ENCODE peak calls at places on chromosomes 4 and X, in five cellular contexts. One of them, this sample, is unnamed.

GRCh38 chr4:65353098-65353497 is 317.2 kb downstream of the EPHA5 start:
- DNase-seq in heart left ventricle: no peak
- DNase-seq in uterus: no peak
- DNase-seq in ovary: no peak
- DNase-seq in spleen: no peak
- DNase-seq in this sample: no peak

GRCh38 chr4:53595823-53596222 is 4.5 kb upstream of the LNX1 start:
- DNase-seq in heart left ventricle: no peak
- DNase-seq in uterus: no peak
- DNase-seq in ovary: no peak
- DNase-seq in spleen: no peak
- DNase-seq in this sample: no peak

GRCh38 chr4:34721835-34722234 is 1522.5 kb downstream of the ARAP2 start:
- DNase-seq in heart left ventricle: no peak
- DNase-seq in uterus: no peak
- DNase-seq in ovary: no peak
- DNase-seq in spleen: no peak
- DNase-seq in this sample: no peak

GRCh38 chr4:104022871-104023270 is 303.1 kb upstream of the TACR3 start:
- DNase-seq in heart left ventricle: no peak
- DNase-seq in uterus: no peak
- DNase-seq in ovary: no peak
- DNase-seq in spleen: no peak
- DNase-seq in this sample: no peak

GRCh38 chrX:72105436-72105835 is 26.3 kb downstream of the RTL5 start:
- DNase-seq in heart left ventricle: no peak
- DNase-seq in uterus: no peak
- DNase-seq in ovary: no peak
- DNase-seq in spleen: no peak
- DNase-seq in this sample: no peak

GRCh38 chr4:160969914-160970313 is 1193.9 kb downstream of the FSTL5 start:
- DNase-seq in heart left ventricle: no peak
- DNase-seq in uterus: no peak
- DNase-seq in ovary: no peak
- DNase-seq in spleen: no peak
- DNase-seq in this sample: no peak

GRCh38 chr4:162804323-162804924 is 362.3 kb downstream of the NAF1 start:
- DNase-seq in heart left ventricle: no peak
- DNase-seq in uterus: no peak
- DNase-seq in ovary: no peak
- DNase-seq in spleen: no peak
- DNase-seq in this sample: no peak

GRCh38 chr4:163367651-163368050 is 24.0 kb downstream of the NPY5R start:
- DNase-seq in heart left ventricle: no peak
- DNase-seq in uterus: no peak
- DNase-seq in ovary: no peak
- DNase-seq in spleen: no peak
- DNase-seq in this sample: peak

GRCh38 chr4:135120190-135120589 is 918.6 kb upstream of the PABPC4L start:
- DNase-seq in heart left ventricle: no peak
- DNase-seq in uterus: no peak
- DNase-seq in ovary: no peak
- DNase-seq in spleen: no peak
- DNase-seq in this sample: no peak

GRCh38 chr4:151833174-151833573 is 72.4 kb upstream of the GATB start:
- DNase-seq in heart left ventricle: no peak
- DNase-seq in uterus: no peak
- DNase-seq in ovary: no peak
- DNase-seq in spleen: no peak
- DNase-seq in this sample: no peak

GRCh38 chr4:70586841-70587240 is 5.2 kb upstream of the AMBN start:
- DNase-seq in heart left ventricle: no peak
- DNase-seq in uterus: no peak
- DNase-seq in ovary: no peak
- DNase-seq in spleen: no peak
- DNase-seq in this sample: no peak

GRCh38 chrX:368811-369562 is 17.7 kb downstream of the PPP2R3B start:
- DNase-seq in heart left ventricle: peak
- DNase-seq in uterus: no peak
- DNase-seq in ovary: no peak
- DNase-seq in spleen: peak
- DNase-seq in this sample: peak

GRCh38 chrX:153763989-153764755 is at the start of gene PLXNB3:
- DNase-seq in heart left ventricle: peak
- DNase-seq in uterus: peak
- DNase-seq in ovary: peak
- DNase-seq in spleen: peak
- DNase-seq in this sample: peak

GRCh38 chr4:132709024-132709423 is 440.1 kb upstream of the PCDH10 start:
- DNase-seq in heart left ventricle: no peak
- DNase-seq in uterus: no peak
- DNase-seq in ovary: no peak
- DNase-seq in spleen: no peak
- DNase-seq in this sample: no peak

GRCh38 chr4:14636563-14636962 is 365.7 kb upstream of the CPEB2 start:
- DNase-seq in heart left ventricle: no peak
- DNase-seq in uterus: no peak
- DNase-seq in ovary: no peak
- DNase-seq in spleen: no peak
- DNase-seq in this sample: no peak

GRCh38 chr4:170990989-170991589 is 822.1 kb upstream of the GALNTL6 start:
- DNase-seq in heart left ventricle: no peak
- DNase-seq in uterus: no peak
- DNase-seq in ovary: no peak
- DNase-seq in spleen: no peak
- DNase-seq in this sample: peak

GRCh38 chr4:15132739-15133138 is 130.5 kb downstream of the CPEB2 start:
- DNase-seq in heart left ventricle: no peak
- DNase-seq in uterus: no peak
- DNase-seq in ovary: no peak
- DNase-seq in spleen: no peak
- DNase-seq in this sample: no peak

GRCh38 chr4:159366966-159367365 is 264.1 kb downstream of the RAPGEF2 start:
- DNase-seq in heart left ventricle: peak
- DNase-seq in uterus: no peak
- DNase-seq in ovary: no peak
- DNase-seq in spleen: no peak
- DNase-seq in this sample: no peak

GRCh38 chr4:114026447-114026846 is 47.0 kb upstream of the ARSJ start:
- DNase-seq in heart left ventricle: no peak
- DNase-seq in uterus: no peak
- DNase-seq in ovary: no peak
- DNase-seq in spleen: no peak
- DNase-seq in this sample: no peak

GRCh38 chrX:123859409-123859827 is 435 bp upstream of the XIAP start:
- DNase-seq in heart left ventricle: peak
- DNase-seq in uterus: peak
- DNase-seq in ovary: peak
- DNase-seq in spleen: no peak
- DNase-seq in this sample: no peak

GRCh38 chrX:53831662-53832635 is 145.4 kb upstream of the HUWE1 start:
- DNase-seq in heart left ventricle: no peak
- DNase-seq in uterus: no peak
- DNase-seq in ovary: no peak
- DNase-seq in spleen: no peak
- DNase-seq in this sample: peak

GRCh38 chrX:120625366-120625765 is 4.5 kb downstream of the C1GALT1C1 start:
- DNase-seq in heart left ventricle: no peak
- DNase-seq in uterus: no peak
- DNase-seq in ovary: no peak
- DNase-seq in spleen: no peak
- DNase-seq in this sample: no peak

GRCh38 chrX:149871940-149872339 is 9.0 kb upstream of the MAGEA8 start:
- DNase-seq in heart left ventricle: no peak
- DNase-seq in uterus: no peak
- DNase-seq in ovary: no peak
- DNase-seq in spleen: peak
- DNase-seq in this sample: peak

GRCh38 chrX:1451676-1452496 is 823 bp downstream of the ASMTL start:
- DNase-seq in heart left ventricle: peak
- DNase-seq in uterus: peak
- DNase-seq in ovary: peak
- DNase-seq in spleen: peak
- DNase-seq in this sample: no peak

GRCh38 chrX:45142185-45142584 is 58.5 kb downstream of the DIPK2B start:
- DNase-seq in heart left ventricle: no peak
- DNase-seq in uterus: no peak
- DNase-seq in ovary: no peak
- DNase-seq in spleen: no peak
- DNase-seq in this sample: no peak

GRCh38 chr4:27016551-27016950 is 155.9 kb downstream of the STIM2 start:
- DNase-seq in heart left ventricle: no peak
- DNase-seq in uterus: no peak
- DNase-seq in ovary: no peak
- DNase-seq in spleen: no peak
- DNase-seq in this sample: no peak

GRCh38 chrX:70026112-70026850 is 23.5 kb downstream of the AWAT2 start:
- DNase-seq in heart left ventricle: no peak
- DNase-seq in uterus: no peak
- DNase-seq in ovary: no peak
- DNase-seq in spleen: no peak
- DNase-seq in this sample: no peak

GRCh38 chr4:174434455-174434854 is 87.8 kb downstream of the HPGD start:
- DNase-seq in heart left ventricle: no peak
- DNase-seq in uterus: no peak
- DNase-seq in ovary: no peak
- DNase-seq in spleen: no peak
- DNase-seq in this sample: no peak

GRCh38 chrX:37783284-37783683 is 3.4 kb downstream of the CYBB start:
- DNase-seq in heart left ventricle: no peak
- DNase-seq in uterus: no peak
- DNase-seq in ovary: no peak
- DNase-seq in spleen: peak
- DNase-seq in this sample: peak

GRCh38 chrX:72060196-72060974 is 71.3 kb downstream of the RTL5 start:
- DNase-seq in heart left ventricle: no peak
- DNase-seq in uterus: peak
- DNase-seq in ovary: peak
- DNase-seq in spleen: no peak
- DNase-seq in this sample: no peak

GRCh38 chrX:40998123-40998522 is 87.1 kb upstream of the USP9X start:
- DNase-seq in heart left ventricle: no peak
- DNase-seq in uterus: no peak
- DNase-seq in ovary: no peak
- DNase-seq in spleen: peak
- DNase-seq in this sample: no peak

GRCh38 chrX:41005445-41005992 is 79.7 kb upstream of the USP9X start:
- DNase-seq in heart left ventricle: no peak
- DNase-seq in uterus: no peak
- DNase-seq in ovary: no peak
- DNase-seq in spleen: no peak
- DNase-seq in this sample: peak

GRCh38 chrX:41001327-41001726 is 83.9 kb upstream of the USP9X start:
- DNase-seq in heart left ventricle: no peak
- DNase-seq in uterus: no peak
- DNase-seq in ovary: no peak
- DNase-seq in spleen: no peak
- DNase-seq in this sample: no peak

GRCh38 chrX:41003501-41004286 is 81.6 kb upstream of the USP9X start:
- DNase-seq in heart left ventricle: no peak
- DNase-seq in uterus: no peak
- DNase-seq in ovary: no peak
- DNase-seq in spleen: no peak
- DNase-seq in this sample: no peak

GRCh38 chrX:41002021-41002420 is 83.2 kb upstream of the USP9X start:
- DNase-seq in heart left ventricle: no peak
- DNase-seq in uterus: no peak
- DNase-seq in ovary: no peak
- DNase-seq in spleen: no peak
- DNase-seq in this sample: no peak
- TF ChIP-seq POLR2A in heart left ventricle: no peak
- TF ChIP-seq POLR2A in uterus: no peak
- TF ChIP-seq POLR2A in ovary: no peak
- TF ChIP-seq POLR2A in spleen: no peak
- TF ChIP-seq POLR2A in this sample: no peak

GRCh38 chr4:121818215-121818614 is 5.5 kb downstream of the CCNA2 start:
- DNase-seq in heart left ventricle: no peak
- DNase-seq in uterus: no peak
- DNase-seq in ovary: no peak
- DNase-seq in spleen: no peak
- DNase-seq in this sample: no peak
- TF ChIP-seq POLR2A in heart left ventricle: no peak
- TF ChIP-seq POLR2A in uterus: no peak
- TF ChIP-seq POLR2A in ovary: no peak
- TF ChIP-seq POLR2A in spleen: no peak
- TF ChIP-seq POLR2A in this sample: no peak

DNA sequence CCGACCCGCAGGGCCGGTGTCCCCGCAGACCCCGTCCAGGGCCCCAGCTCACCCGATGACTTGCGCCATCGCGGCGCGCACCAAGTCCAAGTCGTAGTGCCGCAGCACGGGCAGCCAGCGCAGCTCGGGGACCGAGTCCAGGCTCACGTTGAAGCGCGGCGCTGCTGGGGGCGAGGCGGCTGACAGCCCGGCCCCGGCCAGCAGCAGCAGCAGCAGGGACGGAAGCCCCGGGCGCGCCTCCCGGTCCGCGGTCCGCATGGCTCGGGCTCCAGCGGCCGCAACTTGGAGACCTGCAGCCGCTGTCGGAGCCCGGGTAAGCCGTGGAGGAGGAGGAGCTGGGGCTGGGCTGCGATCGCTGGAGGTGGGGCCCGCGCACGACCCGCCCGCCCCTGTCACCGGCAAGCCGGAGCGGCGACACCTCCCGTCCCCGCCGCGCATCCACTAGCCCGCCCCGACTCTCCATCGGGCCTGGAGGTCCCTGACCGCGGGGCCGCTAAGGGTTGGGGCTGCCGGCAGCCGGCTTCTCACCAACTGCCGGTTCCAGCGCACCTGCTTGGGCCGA is at the start of gene NAAA:
- DNase-seq in heart left ventricle: peak
- DNase-seq in uterus: peak
- DNase-seq in ovary: peak
- DNase-seq in spleen: peak
- DNase-seq in this sample: peak
- TF ChIP-seq POLR2A in heart left ventricle: no peak
- TF ChIP-seq POLR2A in uterus: peak
- TF ChIP-seq POLR2A in ovary: no peak
- TF ChIP-seq POLR2A in spleen: peak
- TF ChIP-seq POLR2A in this sample: no peak

GRCh38 chr4:156790866-156791265 is 180.7 kb downstream of the PDGFC start:
- DNase-seq in heart left ventricle: peak
- DNase-seq in uterus: no peak
- DNase-seq in ovary: no peak
- DNase-seq in spleen: no peak
- DNase-seq in this sample: no peak
- TF ChIP-seq POLR2A in heart left ventricle: no peak
- TF ChIP-seq POLR2A in uterus: no peak
- TF ChIP-seq POLR2A in ovary: no peak
- TF ChIP-seq POLR2A in spleen: no peak
- TF ChIP-seq POLR2A in this sample: no peak

GRCh38 chrX:74422576-74423288 is 1.4 kb downstream of the SLC16A2 start:
- DNase-seq in heart left ventricle: peak
- DNase-seq in uterus: peak
- DNase-seq in ovary: peak
- DNase-seq in spleen: peak
- DNase-seq in this sample: peak
- TF ChIP-seq POLR2A in heart left ventricle: no peak
- TF ChIP-seq POLR2A in uterus: no peak
- TF ChIP-seq POLR2A in ovary: peak
- TF ChIP-seq POLR2A in spleen: no peak
- TF ChIP-seq POLR2A in this sample: no peak

GRCh38 chrX:9071031-9071650 is 37.2 kb upstream of the FAM9B start:
- DNase-seq in heart left ventricle: no peak
- DNase-seq in uterus: no peak
- DNase-seq in ovary: no peak
- DNase-seq in spleen: no peak
- DNase-seq in this sample: no peak
- TF ChIP-seq POLR2A in heart left ventricle: no peak
- TF ChIP-seq POLR2A in uterus: no peak
- TF ChIP-seq POLR2A in ovary: no peak
- TF ChIP-seq POLR2A in spleen: no peak
- TF ChIP-seq POLR2A in this sample: no peak